ENCODE peak calls at places on chromosome 18, in ten cellular contexts. Q is stomach, V is GM12892, N is HepG2, D is spleen, A is transverse colon, R is prostate gland, E is breast epithelium, M is endothelial cell of umbilical vein, Y is K562. J is an unnamed sample.

GRCh38 chr18:60082790-60083189 is 183.0 kb downstream of the PMAIP1 start:
- DNase-seq in Q (no peak), V (no peak), N (no peak), D (no peak), A (no peak), R (no peak), E (no peak), M (no peak), Y (no peak), J (no peak)

GRCh38 chr18:1542230-1542774 is 637.6 kb downstream of the ADCYAP1 start:
- DNase-seq in Q (no peak), V (no peak), N (no peak), D (no peak), A (no peak), R (no peak), E (no peak), M (no peak), Y (no peak), J (no peak)

GRCh38 chr18:62829936-62830335 is 114.6 kb downstream of the PHLPP1 start:
- DNase-seq in Q (no peak), V (no peak), N (no peak), D (no peak), A (no peak), R (no peak), E (no peak), M (no peak), Y (peak), J (no peak)

GRCh38 chr18:11857177-11857887 is 6.1 kb downstream of the CHMP1B start:
- DNase-seq in Q (peak), V (no peak), N (peak), D (peak), A (peak), R (no peak), E (no peak), M (peak), Y (peak), J (peak)

GRCh38 chr18:42412281-42412680 is 457.2 kb downstream of the PIK3C3 start:
- DNase-seq in Q (no peak), V (no peak), N (no peak), D (no peak), A (no peak), R (no peak), E (no peak), M (no peak), Y (no peak), J (no peak)

GRCh38 chr18:8798996-8799395 is 93.6 kb downstream of the MTCL1 start:
- DNase-seq in Q (peak), V (no peak), N (no peak), D (no peak), A (peak), R (no peak), E (no peak), M (no peak), Y (no peak), J (no peak)

GRCh38 chr18:63051928-63052327 is 267.6 kb downstream of the BCL2 start:
- DNase-seq in Q (no peak), V (no peak), N (no peak), D (no peak), A (no peak), R (no peak), E (no peak), M (no peak), Y (no peak), J (no peak)

GRCh38 chr18:13551305-13551603 is 175.1 kb downstream of the FAM210A start:
- DNase-seq in Q (no peak), V (no peak), N (no peak), D (no peak), A (no peak), R (no peak), E (no peak), M (no peak), Y (no peak), J (no peak)

GRCh38 chr18:76496200-76496890 is 1.3 kb upstream of the ZNF516 start:
- DNase-seq in Q (peak), V (no peak), N (peak), D (peak), A (peak), R (no peak), E (no peak), M (no peak), Y (no peak), J (no peak)

GRCh38 chr18:32469691-32470131 is 971 bp downstream of the GAREM1 start:
- DNase-seq in Q (no peak), V (no peak), N (no peak), D (no peak), A (no peak), R (no peak), E (no peak), M (no peak), Y (peak), J (no peak)

GRCh38 chr18:79199691-79200374 is 130.6 kb downstream of the ATP9B start:
- DNase-seq in Q (no peak), V (no peak), N (no peak), D (no peak), A (no peak), R (peak), E (no peak), M (no peak), Y (no peak), J (no peak)

GRCh38 chr18:46035701-46036680 is 36.1 kb downstream of the PSTPIP2 start:
- DNase-seq in Q (no peak), V (no peak), N (no peak), D (no peak), A (no peak), R (no peak), E (no peak), M (no peak), Y (no peak), J (no peak)

GRCh38 chr18:41875094-41875780 is 79.8 kb upstream of the PIK3C3 start:
- DNase-seq in Q (no peak), V (no peak), N (no peak), D (no peak), A (no peak), R (no peak), E (no peak), M (no peak), Y (no peak), J (no peak)

GRCh38 chr18:58180738-58181353 is 136.8 kb downstream of the NEDD4L start:
- DNase-seq in Q (peak), V (peak), N (peak), D (no peak), A (peak), R (peak), E (no peak), M (peak), Y (peak), J (no peak)

GRCh38 chr18:47968721-47969120 is 38.3 kb upstream of the SMAD2 start:
- DNase-seq in Q (no peak), V (no peak), N (no peak), D (no peak), A (no peak), R (no peak), E (no peak), M (no peak), Y (no peak), J (no peak)

GRCh38 chr18:9419956-9420631 is 55.2 kb upstream of the RALBP1 start:
- DNase-seq in Q (no peak), V (no peak), N (no peak), D (no peak), A (no peak), R (no peak), E (no peak), M (no peak), Y (peak), J (no peak)

GRCh38 chr18:63603772-63604171 is 16.6 kb downstream of the SERPINB13 start:
- DNase-seq in Q (no peak), V (peak), N (no peak), D (no peak), A (no peak), R (no peak), E (no peak), M (no peak), Y (no peak), J (no peak)

GRCh38 chr18:46148810-46149209 is 44.6 kb downstream of the HAUS1 start:
- DNase-seq in Q (peak), V (no peak), N (peak), D (no peak), A (peak), R (peak), E (no peak), M (peak), Y (peak), J (no peak)

GRCh38 chr18:13266208-13267100 is 47.9 kb downstream of the LDLRAD4 start:
- DNase-seq in Q (no peak), V (no peak), N (no peak), D (peak), A (no peak), R (no peak), E (peak), M (no peak), Y (no peak), J (no peak)

GRCh38 chr18:75036941-75037516 is 171.9 kb downstream of the PTGR3 start:
- DNase-seq in Q (no peak), V (no peak), N (peak), D (no peak), A (no peak), R (no peak), E (no peak), M (no peak), Y (no peak), J (no peak)
- TF ChIP-seq POLR2AphosphoS5 in Q (no peak), V (no peak), N (no peak), D (no peak), A (no peak), R (no peak), E (no peak), M (no peak), Y (no peak), J (no peak)

GRCh38 chr18:50373531-50373930 is 1.3 kb upstream of the SKA1 start:
- DNase-seq in Q (no peak), V (no peak), N (no peak), D (no peak), A (peak), R (no peak), E (no peak), M (no peak), Y (no peak), J (no peak)

GRCh38 chr18:50372743-50373142 is 2.1 kb upstream of the SKA1 start:
- DNase-seq in Q (no peak), V (no peak), N (no peak), D (no peak), A (no peak), R (no peak), E (no peak), M (no peak), Y (no peak), J (no peak)

GRCh38 chr18:50377061-50377798 is 2.4 kb downstream of the SKA1 start:
- DNase-seq in Q (no peak), V (no peak), N (no peak), D (no peak), A (no peak), R (no peak), E (no peak), M (no peak), Y (no peak), J (no peak)

GRCh38 chr18:50374170-50374752 is 585 bp upstream of the SKA1 start:
- DNase-seq in Q (no peak), V (no peak), N (no peak), D (no peak), A (no peak), R (no peak), E (no peak), M (no peak), Y (no peak), J (no peak)

DNA sequence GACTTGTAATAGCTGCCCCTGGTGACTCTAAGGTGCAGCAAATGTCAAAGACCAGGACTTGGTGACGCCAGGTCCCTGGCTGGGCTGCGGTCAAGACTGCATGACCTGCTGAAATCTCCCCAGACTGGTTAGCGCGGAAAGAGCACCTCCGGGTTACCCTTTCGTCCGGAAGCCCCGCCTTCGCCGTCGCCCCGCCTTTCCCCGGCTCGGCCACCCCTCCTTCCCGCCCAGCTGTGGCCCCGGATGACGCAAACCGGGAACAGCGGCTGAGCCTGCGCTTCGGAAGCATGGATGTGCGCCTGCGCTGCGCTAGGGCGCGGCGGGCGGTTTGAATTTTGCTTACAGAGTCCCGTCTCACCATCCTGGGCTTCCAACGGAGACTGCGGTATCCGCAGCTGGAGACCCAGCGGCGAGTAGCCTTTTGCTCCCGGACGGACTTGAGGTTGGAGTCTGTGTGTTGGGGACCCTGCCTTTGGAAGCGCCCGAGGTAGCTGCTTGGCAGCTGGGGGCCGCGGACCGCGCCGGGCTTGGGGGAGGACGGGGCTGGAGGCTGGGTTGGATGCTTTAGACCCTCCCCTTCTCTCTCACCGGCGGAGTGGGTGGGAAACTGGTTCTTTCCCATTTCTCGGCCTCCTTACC is at the start of gene SKA1:
- DNase-seq in Q (peak), V (peak), N (peak), D (peak), A (peak), R (peak), E (peak), M (peak), Y (peak), J (peak)
- TF ChIP-seq POLR2A in Q (no peak), V (peak), N (peak), D (no peak), A (peak), R (peak), E (no peak), M (peak), Y (peak), J (peak)

DNA sequence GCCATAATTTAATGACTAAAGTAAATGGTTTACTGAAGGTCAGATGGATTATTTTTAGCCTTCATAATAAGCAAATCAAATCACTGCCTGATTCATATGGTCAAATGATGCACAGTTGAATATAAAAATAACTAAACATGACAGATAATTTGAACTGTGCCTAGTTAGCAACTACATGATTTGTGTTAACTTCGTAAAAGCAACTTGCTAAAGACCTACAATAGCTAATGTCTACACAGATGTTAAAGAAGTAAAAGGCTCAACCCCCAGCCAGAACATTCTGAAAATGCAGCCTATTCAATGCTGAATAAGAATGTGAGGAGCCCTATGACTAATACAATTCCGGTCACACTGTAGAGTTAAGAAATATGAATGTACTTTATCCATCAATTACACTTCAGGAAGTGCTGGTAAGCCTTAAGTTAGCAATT is 590.9 kb upstream of the CDH2 start:
- DNase-seq in Q (no peak), V (no peak), N (no peak), D (no peak), A (no peak), R (no peak), E (no peak), M (peak), Y (no peak), J (no peak)
- TF ChIP-seq POLR2AphosphoS5 in Q (no peak), V (no peak), N (no peak), D (no peak), A (no peak), R (no peak), E (no peak), M (no peak), Y (no peak), J (no peak)

DNA sequence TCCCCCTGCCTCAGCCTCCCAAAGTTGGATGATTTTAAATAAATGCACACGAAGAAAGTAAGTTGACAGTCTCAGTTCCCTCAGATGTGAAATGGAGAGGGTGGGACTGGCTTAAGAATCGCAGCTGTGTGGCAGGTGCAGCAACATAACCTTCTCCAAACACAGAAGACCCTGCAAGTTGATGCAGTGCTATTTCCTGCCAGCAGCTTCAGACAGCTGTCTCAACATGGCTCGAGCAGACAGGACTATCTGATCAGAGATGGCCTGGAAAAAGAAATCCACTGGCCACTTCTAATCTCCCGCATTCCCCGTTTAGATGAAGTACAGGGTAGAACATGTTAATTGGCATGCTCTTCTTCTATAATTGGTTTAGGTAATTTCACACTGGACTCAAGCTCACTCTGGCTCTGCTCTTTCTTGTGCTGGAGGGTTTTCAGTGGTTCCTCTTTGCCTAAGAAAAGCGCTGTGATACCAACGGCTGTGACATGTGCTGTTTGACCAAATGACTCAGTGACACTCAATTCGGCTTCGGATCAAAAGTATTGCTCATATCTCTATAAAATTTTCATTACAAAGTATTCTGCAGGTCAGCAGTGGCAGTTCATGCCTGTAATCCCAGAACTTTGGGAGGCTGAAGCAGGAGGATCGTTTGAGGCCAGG is 40.2 kb downstream of the MYOM1 start:
- DNase-seq in Q (no peak), V (peak), N (no peak), D (no peak), A (no peak), R (no peak), E (no peak), M (no peak), Y (peak), J (no peak)
- TF ChIP-seq POLR2A in Q (no peak), V (peak), N (no peak), D (no peak), A (no peak), R (no peak), E (no peak), M (no peak), Y (no peak), J (no peak)

GRCh38 chr18:72197598-72197997 is 346.5 kb downstream of the CBLN2 start:
- DNase-seq in Q (no peak), V (no peak), N (no peak), D (no peak), A (no peak), R (no peak), E (no peak), M (no peak), Y (no peak), J (no peak)
- TF ChIP-seq POLR2AphosphoS5 in Q (no peak), V (no peak), N (no peak), D (no peak), A (no peak), R (no peak), E (no peak), M (no peak), Y (no peak), J (no peak)

GRCh38 chr18:74519320-74520095 is 14.8 kb upstream of the CNDP1 start:
- DNase-seq in Q (peak), V (no peak), N (no peak), D (peak), A (no peak), R (no peak), E (no peak), M (no peak), Y (no peak), J (no peak)
- TF ChIP-seq POLR2A in Q (no peak), V (no peak), N (no peak), D (no peak), A (no peak), R (no peak), E (no peak), M (no peak), Y (no peak), J (no peak)

GRCh38 chr18:69944434-69944833 is 3.2 kb downstream of the CD226 start:
- DNase-seq in Q (no peak), V (no peak), N (no peak), D (no peak), A (no peak), R (no peak), E (no peak), M (no peak), Y (no peak), J (no peak)

GRCh38 chr18:69945220-69946114 is 2.2 kb downstream of the CD226 start:
- DNase-seq in Q (no peak), V (no peak), N (no peak), D (no peak), A (no peak), R (no peak), E (no peak), M (no peak), Y (no peak), J (no peak)

GRCh38 chr18:69941183-69941582 is 6.5 kb downstream of the CD226 start:
- DNase-seq in Q (no peak), V (no peak), N (no peak), D (no peak), A (no peak), R (no peak), E (no peak), M (no peak), Y (no peak), J (no peak)

GRCh38 chr18:69946608-69947155 is 991 bp downstream of the CD226 start:
- DNase-seq in Q (no peak), V (no peak), N (no peak), D (no peak), A (no peak), R (no peak), E (no peak), M (no peak), Y (no peak), J (no peak)

DNA sequence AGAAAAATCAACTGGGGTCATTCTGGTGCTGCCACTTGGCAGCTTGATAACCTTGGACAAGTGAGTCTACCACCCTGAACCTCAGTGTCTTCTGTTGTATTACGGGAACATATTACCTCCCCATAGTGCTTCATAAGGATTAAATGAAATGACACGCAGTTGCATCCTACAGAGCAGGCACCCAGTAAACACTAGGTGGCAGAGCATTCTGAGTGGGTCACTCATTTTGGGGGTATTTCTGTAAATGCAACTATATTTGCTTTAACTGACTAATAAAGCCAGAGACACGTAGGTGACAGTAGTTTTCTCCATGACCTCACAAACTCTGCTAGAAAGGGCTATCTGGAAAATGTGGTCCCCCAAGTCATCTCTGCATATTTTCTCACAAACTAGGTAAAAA is 4.7 kb downstream of the CD226 start:
- DNase-seq in Q (no peak), V (no peak), N (no peak), D (no peak), A (no peak), R (no peak), E (no peak), M (no peak), Y (no peak), J (no peak)
- TF ChIP-seq POLR2AphosphoS5 in Q (no peak), V (no peak), N (no peak), D (no peak), A (no peak), R (no peak), E (no peak), M (no peak), Y (no peak), J (no peak)

GRCh38 chr18:23451491-23451890 is 1.6 kb upstream of the RIOK3 start:
- DNase-seq in Q (no peak), V (no peak), N (no peak), D (no peak), A (no peak), R (no peak), E (no peak), M (no peak), Y (no peak), J (no peak)

GRCh38 chr18:23451011-23451410 is 2.1 kb upstream of the RIOK3 start:
- DNase-seq in Q (no peak), V (no peak), N (no peak), D (no peak), A (no peak), R (no peak), E (no peak), M (no peak), Y (no peak), J (no peak)

GRCh38 chr18:23453657-23454011 is 547 bp downstream of the RIOK3 start:
- DNase-seq in Q (no peak), V (no peak), N (peak), D (no peak), A (no peak), R (peak), E (no peak), M (peak), Y (no peak), J (no peak)

GRCh38 chr18:23452347-23452727 is 750 bp upstream of the RIOK3 start:
- DNase-seq in Q (no peak), V (no peak), N (no peak), D (no peak), A (no peak), R (no peak), E (no peak), M (no peak), Y (no peak), J (no peak)

GRCh38 chr18:23452728-23453656 is at the start of gene RIOK3:
- DNase-seq in Q (peak), V (peak), N (peak), D (peak), A (peak), R (peak), E (peak), M (peak), Y (peak), J (peak)
- TF ChIP-seq POLR2A in Q (no peak), V (peak), N (peak), D (peak), A (peak), R (peak), E (peak), M (peak), Y (peak), J (peak)